ENCODE peak calls at places on chromosome 17, in seven cellular contexts. W is right cardiac atrium; O is BE2C; D is heart right ventricle; C is effector memory CD4-positive, alpha-beta T cell; Y is aorta; H is CD8-positive, alpha-beta T cell. Z is an unnamed sample.

GRCh38 chr17:72501404-72502110 is 380.7 kb downstream of the SOX9 start:
- DNase-seq in W (no peak), O (no peak), D (no peak), C (no peak), Y (no peak), H (no peak), Z (no peak)

GRCh38 chr17:12509836-12510235 is 155.9 kb upstream of the MYOCD start:
- DNase-seq in W (no peak), O (no peak), D (no peak), C (no peak), Y (no peak), H (no peak), Z (no peak)

GRCh38 chr17:80546267-80546666 is 1.6 kb downstream of the RPTOR start:
- DNase-seq in W (no peak), O (no peak), D (no peak), C (no peak), Y (no peak), H (no peak), Z (no peak)

GRCh38 chr17:40900819-40901356 is 15.8 kb upstream of the KRT20 start:
- DNase-seq in W (no peak), O (no peak), D (no peak), C (no peak), Y (no peak), H (no peak), Z (no peak)

GRCh38 chr17:73023759-73024158 is 68.7 kb downstream of the SLC39A11 start:
- DNase-seq in W (no peak), O (no peak), D (no peak), C (no peak), Y (no peak), H (no peak), Z (no peak)

GRCh38 chr17:49784636-49785035 is 3.8 kb upstream of the KAT7 start:
- DNase-seq in W (no peak), O (no peak), D (no peak), C (no peak), Y (no peak), H (no peak), Z (no peak)

GRCh38 chr17:45114117-45114932 is 18.0 kb downstream of the PLCD3 start:
- DNase-seq in W (no peak), O (no peak), D (no peak), C (no peak), Y (no peak), H (no peak), Z (no peak)

GRCh38 chr17:47945080-47945479 is 3.7 kb downstream of the PNPO start:
- DNase-seq in W (no peak), O (no peak), D (no peak), C (no peak), Y (no peak), H (peak; percentile 19), Z (no peak)

GRCh38 chr17:71821512-71821911 is 299.3 kb upstream of the SOX9 start:
- DNase-seq in W (no peak), O (no peak), D (no peak), C (no peak), Y (no peak), H (no peak), Z (no peak)

DNA sequence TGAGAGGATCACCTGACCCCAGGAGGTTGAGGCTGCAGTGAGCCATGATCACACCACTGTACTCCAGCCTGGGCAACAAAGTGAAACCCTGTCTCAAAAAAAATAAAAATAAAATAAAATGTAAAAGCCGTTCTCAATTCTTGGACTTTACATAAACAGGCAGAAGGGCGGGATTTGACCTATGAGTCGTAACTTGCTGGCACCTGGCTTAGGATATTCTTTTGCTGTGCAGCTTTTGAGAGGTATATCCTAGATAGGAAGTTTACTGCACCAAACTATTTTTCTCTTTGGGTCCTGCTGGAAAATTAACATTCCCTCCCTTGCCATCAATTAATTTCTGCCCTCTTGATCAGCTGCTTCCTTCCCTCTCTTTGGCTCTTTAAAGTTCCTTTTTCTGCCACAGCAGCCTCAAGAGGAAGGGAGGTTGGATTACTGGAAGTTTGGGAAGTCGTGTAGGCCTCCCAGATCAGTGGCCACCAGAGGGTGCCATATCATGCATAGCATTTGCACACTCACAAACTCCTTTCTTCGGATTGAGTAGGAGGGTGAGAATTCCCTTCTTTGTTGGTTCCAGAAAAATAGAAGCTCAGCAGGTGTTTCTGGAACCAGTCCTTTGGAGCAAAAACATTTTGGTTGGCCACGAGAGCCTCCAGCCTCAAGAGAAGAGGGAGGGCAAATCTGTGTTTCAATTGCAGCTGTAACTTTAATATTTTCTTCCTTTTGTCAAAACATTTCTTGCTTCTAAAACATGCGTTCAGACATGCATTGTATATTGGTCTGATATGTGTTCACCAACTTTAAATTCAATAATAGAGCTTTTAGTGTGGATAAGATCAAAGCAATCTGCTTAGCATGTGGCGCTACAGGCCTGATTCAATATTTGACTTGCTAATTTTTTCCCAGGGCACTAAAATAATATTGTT is 147.3 kb downstream of the CCDC182 start:
- DNase-seq in W (peak; percentile 84), O (peak; percentile 88), D (peak; percentile 57), C (no peak), Y (peak; percentile 83), H (peak; percentile 57), Z (no peak)
- H3K9me3 ChIP-seq in W (no peaks in the 10 kb centered on the region), O (no peaks in the 10 kb centered on the region), D (peaks cover 10% of the 10 kb centered on the region), C (no peaks in the 10 kb centered on the region), Y (no peaks in the 10 kb centered on the region), H (no peaks in the 10 kb centered on the region), Z (no peaks in the 10 kb centered on the region)

GRCh38 chr17:27083408-27084185 is 210.3 kb upstream of the WSB1 start:
- DNase-seq in W (no peak), O (no peak), D (no peak), C (no peak), Y (no peak), H (no peak), Z (no peak)
- H3K9me3 ChIP-seq in W (no peaks in the 10 kb centered on the region), O (no peaks in the 10 kb centered on the region), D (no peaks in the 10 kb centered on the region), C (no peaks in the 10 kb centered on the region), Y (no peaks in the 10 kb centered on the region), H (no peaks in the 10 kb centered on the region), Z (no peaks in the 10 kb centered on the region)

GRCh38 chr17:21676281-21677111 is 15.8 kb upstream of the KCNJ18 start:
- DNase-seq in W (no peak), O (no peak), D (no peak), C (no peak), Y (no peak), H (no peak), Z (no peak)
- H3K9me3 ChIP-seq in W (no peaks in the 10 kb centered on the region), O (no peaks in the 10 kb centered on the region), D (no peaks in the 10 kb centered on the region), C (no peaks in the 10 kb centered on the region), Y (peaks cover 1% of the 10 kb centered on the region), H (no peaks in the 10 kb centered on the region), Z (no peaks in the 10 kb centered on the region)

DNA sequence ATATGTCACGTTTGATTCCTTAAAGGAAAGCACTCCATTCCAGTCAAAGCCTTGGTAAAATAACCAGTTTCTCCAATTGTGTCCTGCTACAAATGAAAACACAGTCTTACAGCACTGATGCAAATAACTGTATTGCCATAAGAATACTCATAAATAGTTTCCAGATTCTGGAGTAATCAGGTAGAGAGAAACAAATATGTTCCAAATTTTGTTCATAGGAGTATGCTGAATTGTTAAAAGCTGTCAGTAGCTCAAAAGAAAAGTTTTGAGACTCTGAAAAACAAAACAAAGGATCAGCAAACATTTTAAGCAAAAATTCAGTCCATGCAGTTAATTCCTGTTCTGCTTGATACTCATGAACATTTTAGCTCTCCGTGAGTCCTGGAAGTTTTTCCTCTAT is 7.8 kb downstream of the DHRS7B start:
- DNase-seq in W (no peak), O (no peak), D (no peak), C (no peak), Y (no peak), H (no peak), Z (no peak)
- H3K9me3 ChIP-seq in W (no peaks in the 10 kb centered on the region), O (no peaks in the 10 kb centered on the region), D (peaks cover 14% of the 10 kb centered on the region), C (peaks cover 3% of the 10 kb centered on the region), Y (no peaks in the 10 kb centered on the region), H (no peaks in the 10 kb centered on the region), Z (no peaks in the 10 kb centered on the region)

DNA sequence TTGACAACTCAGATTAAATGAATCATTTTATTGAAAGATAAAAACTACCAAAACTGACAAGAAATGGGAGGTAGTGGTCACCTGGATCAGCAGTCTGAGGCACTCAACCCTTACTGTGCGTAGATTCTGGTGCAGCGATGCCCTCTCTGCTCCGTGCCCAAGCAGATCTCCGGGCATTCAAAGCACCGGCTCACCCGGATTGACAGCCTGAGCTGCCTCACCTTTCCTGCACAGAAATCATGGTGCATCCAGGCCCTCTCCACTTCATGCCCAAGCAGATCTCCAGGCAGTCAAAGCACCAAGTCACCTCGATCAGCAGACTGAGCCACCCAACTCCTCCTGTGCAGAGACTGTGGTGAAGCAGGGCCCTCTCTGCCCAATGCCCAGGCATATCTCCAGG is 196.8 kb downstream of the CA10 start:
- DNase-seq in W (no peak), O (no peak), D (no peak), C (no peak), Y (no peak), H (no peak), Z (no peak)
- H3K9me3 ChIP-seq in W (peaks cover 5% of the 10 kb centered on the region), O (no peaks in the 10 kb centered on the region), D (peaks cover 57% of the 10 kb centered on the region), C (peaks cover 4% of the 10 kb centered on the region), Y (peaks cover 5% of the 10 kb centered on the region), H (no peaks in the 10 kb centered on the region), Z (peaks cover 2% of the 10 kb centered on the region)

DNA sequence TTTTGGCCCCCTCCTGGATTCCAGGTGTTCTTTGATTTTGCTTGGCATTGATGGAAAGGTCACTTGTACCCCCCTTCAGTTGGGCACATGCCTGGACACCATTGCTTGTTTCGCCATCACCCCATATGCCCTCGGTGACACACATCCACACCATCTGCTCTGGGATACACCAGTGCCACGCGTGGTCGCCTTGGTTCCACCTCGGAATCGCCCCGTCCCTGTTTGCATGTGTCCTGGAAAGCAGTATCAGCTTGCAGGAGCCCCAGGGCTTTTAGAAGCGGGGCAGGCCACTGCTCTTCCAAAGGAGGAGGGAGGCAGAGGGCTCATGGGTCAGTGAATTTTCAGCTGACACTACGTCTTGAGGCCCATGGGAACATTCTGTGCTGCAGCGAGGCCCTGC is 607.9 kb downstream of the KCNJ18 start:
- DNase-seq in W (peak; percentile 28), O (no peak), D (no peak), C (no peak), Y (no peak), H (no peak), Z (no peak)
- H3K9me3 ChIP-seq in W (no peaks in the 10 kb centered on the region), O (no peaks in the 10 kb centered on the region), D (peaks cover 8% of the 10 kb centered on the region), C (no peaks in the 10 kb centered on the region), Y (peaks cover 2% of the 10 kb centered on the region), H (no peaks in the 10 kb centered on the region), Z (no peaks in the 10 kb centered on the region)

GRCh38 chr17:61699032-61699431 is 108.0 kb upstream of the NACA2 start:
- DNase-seq in W (no peak), O (no peak), D (no peak), C (no peak), Y (no peak), H (no peak), Z (no peak)
- H3K9me3 ChIP-seq in W (peaks cover 2% of the 10 kb centered on the region), O (no peaks in the 10 kb centered on the region), D (peaks cover 76% of the 10 kb centered on the region), C (peaks cover 14% of the 10 kb centered on the region), Y (peaks cover 4% of the 10 kb centered on the region), H (peaks cover 24% of the 10 kb centered on the region), Z (peaks cover 6% of the 10 kb centered on the region)